ENCODE peak calls at places on chromosome 19, in four cellular contexts. X is fibroblast of lung, L is mammary epithelial cell, D is A673. H is an unnamed sample. For H3K4me1, the result is how much of the 10 kb centered on the place peaks cover.

GRCh38 chr19:54684537-54684936 is 21.8 kb downstream of the LILRB4 start:
- DNase-seq in X (peak), L (peak), D (peak), H (peak)

GRCh38 chr19:7871280-7871529 is 3.0 kb downstream of the PRR36 start:
- DNase-seq in X (no peak), L (no peak), D (no peak), H (no peak)

GRCh38 chr19:771332-771785 is 20.4 kb downstream of the MISP start:
- DNase-seq in X (peak), L (peak), D (peak), H (peak)

GRCh38 chr19:47512183-47512947 is 2.5 kb downstream of the NAPA start:
- DNase-seq in X (peak), L (no peak), D (no peak), H (no peak)

GRCh38 chr19:8887364-8887763 is 55.2 kb downstream of the MBD3L1 start:
- DNase-seq in X (no peak), L (no peak), D (no peak), H (no peak)

GRCh38 chr19:51327066-51327985 is 14.6 kb downstream of the VSIG10L start:
- DNase-seq in X (no peak), L (peak), D (peak), H (no peak)

GRCh38 chr19:58319241-58319640 is 7.6 kb upstream of the ZSCAN22 start:
- DNase-seq in X (no peak), L (peak), D (no peak), H (no peak)

GRCh38 chr19:38287604-38288003 is 16.4 kb upstream of the C19orf33 start:
- DNase-seq in X (no peak), L (no peak), D (no peak), H (no peak)

GRCh38 chr19:33310606-33311325 is 8.4 kb upstream of the CEBPA start:
- DNase-seq in X (no peak), L (no peak), D (no peak), H (no peak)

GRCh38 chr19:8965887-8966286 is 44.3 kb downstream of the MUC16 start:
- DNase-seq in X (no peak), L (no peak), D (peak), H (no peak)

GRCh38 chr19:10858204-10858828 is 10.1 kb downstream of the C19orf38 start:
- DNase-seq in X (no peak), L (no peak), D (peak), H (no peak)

GRCh38 chr19:23393121-23393520 is 2.1 kb downstream of the ZNF91 start:
- DNase-seq in X (no peak), L (no peak), D (no peak), H (no peak)

GRCh38 chr19:21655540-21656126 is 111.7 kb downstream of the ZNF100 start:
- DNase-seq in X (no peak), L (no peak), D (no peak), H (no peak)

GRCh38 chr19:43300876-43301765 is 31.8 kb upstream of the PSG9 start:
- DNase-seq in X (no peak), L (no peak), D (no peak), H (no peak)

GRCh38 chr19:58545286-58546068 is 1.6 kb downstream of the TRIM28 start:
- DNase-seq in X (no peak), L (no peak), D (no peak), H (no peak)

GRCh38 chr19:54460230-54461005 is 3.2 kb downstream of the LENG9 start:
- DNase-seq in X (no peak), L (no peak), D (no peak), H (no peak)

GRCh38 chr19:45752639-45753038 is 16.4 kb downstream of the SIX5 start:
- DNase-seq in X (no peak), L (peak), D (no peak), H (no peak)

GRCh38 chr19:55418185-55418584 is 10.6 kb upstream of the UBE2S start:
- DNase-seq in X (peak), L (peak), D (peak), H (peak)

GRCh38 chr19:37988758-37989635 is 82.0 kb downstream of the SIPA1L3 start:
- DNase-seq in X (peak), L (no peak), D (no peak), H (no peak)

GRCh38 chr19:14218615-14219330 is 12.8 kb upstream of the ADGRL1 start:
- DNase-seq in X (no peak), L (no peak), D (peak), H (no peak)

GRCh38 chr19:49874503-49875157 is 2.5 kb downstream of the AKT1S1 start:
- DNase-seq in X (no peak), L (peak), D (no peak), H (no peak)

GRCh38 chr19:4140237-4140711 is 13.2 kb upstream of the CREB3L3 start:
- DNase-seq in X (peak), L (peak), D (peak), H (peak)

GRCh38 chr19:383922-384800 is 24.8 kb downstream of the C2CD4C start:
- DNase-seq in X (no peak), L (no peak), D (peak), H (no peak)

GRCh38 chr19:45863840-45864628 is at the start of gene FOXA3:
- DNase-seq in X (peak), L (no peak), D (peak), H (no peak)

GRCh38 chr19:7224205-7224833 is 69.9 kb downstream of the INSR start:
- DNase-seq in X (peak), L (no peak), D (no peak), H (peak)

GRCh38 chr19:54345938-54346386 is 7.0 kb upstream of the LILRA4 start:
- DNase-seq in X (no peak), L (no peak), D (no peak), H (no peak)

GRCh38 chr19:43499042-43499441 is 5.5 kb downstream of the PHLDB3 start:
- DNase-seq in X (no peak), L (no peak), D (no peak), H (no peak)

DNA sequence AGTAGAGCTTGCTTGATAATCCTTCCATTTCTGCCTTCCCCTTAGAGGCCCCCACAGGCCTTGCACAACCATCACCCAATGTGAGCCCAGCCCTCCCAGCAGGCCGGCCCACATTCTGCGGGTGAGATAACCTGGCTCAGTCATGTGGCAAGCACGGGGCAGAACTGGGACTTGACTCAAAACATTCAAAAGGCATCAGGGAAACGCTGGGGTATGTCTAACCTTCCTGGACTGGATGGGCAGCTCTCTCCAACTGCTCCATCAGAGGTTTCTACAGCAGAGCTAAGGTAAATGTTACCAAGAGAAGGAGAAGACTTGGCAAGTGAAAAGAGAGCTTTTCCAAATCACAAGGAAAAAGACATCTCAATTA is 24.8 kb downstream of the EPS15L1 start:
- DNase-seq in X (peak), L (peak), D (peak), H (peak)
- TF ChIP-seq EZH2 in X (no peak), L (no peak), D (no peak), H (no peak)

GRCh38 chr19:35009424-35010415 is 9.6 kb downstream of the GRAMD1A start:
- DNase-seq in X (no peak), L (no peak), D (no peak), H (no peak)
- H3K4me1 ChIP-seq in X (under half), L (under half), D (under half), H (under half)

GRCh38 chr19:5287066-5287465 is 53.5 kb downstream of the PTPRS start:
- DNase-seq in X (no peak), L (no peak), D (no peak), H (no peak)
- TF ChIP-seq CTCF in X (no peak), L (no peak), D (no peak), H (no peak)

GRCh38 chr19:41518141-41518540 is 57.8 kb upstream of the CEACAM21 start:
- DNase-seq in X (no peak), L (no peak), D (no peak), H (no peak)

GRCh38 chr19:41527079-41527478 is 48.9 kb upstream of the CEACAM21 start:
- DNase-seq in X (no peak), L (no peak), D (no peak), H (no peak)

GRCh38 chr19:41521860-41522555 is 54.0 kb upstream of the CEACAM21 start:
- DNase-seq in X (no peak), L (no peak), D (peak), H (no peak)
- TF ChIP-seq EZH2 in X (peak), L (no peak), D (peak), H (peak)

GRCh38 chr19:2661615-2662014 is 40.9 kb downstream of the GNG7 start:
- DNase-seq in X (no peak), L (no peak), D (peak), H (no peak)
- H3K4me1 ChIP-seq in X (under half), L (under half), D (under half), H (under half)

DNA sequence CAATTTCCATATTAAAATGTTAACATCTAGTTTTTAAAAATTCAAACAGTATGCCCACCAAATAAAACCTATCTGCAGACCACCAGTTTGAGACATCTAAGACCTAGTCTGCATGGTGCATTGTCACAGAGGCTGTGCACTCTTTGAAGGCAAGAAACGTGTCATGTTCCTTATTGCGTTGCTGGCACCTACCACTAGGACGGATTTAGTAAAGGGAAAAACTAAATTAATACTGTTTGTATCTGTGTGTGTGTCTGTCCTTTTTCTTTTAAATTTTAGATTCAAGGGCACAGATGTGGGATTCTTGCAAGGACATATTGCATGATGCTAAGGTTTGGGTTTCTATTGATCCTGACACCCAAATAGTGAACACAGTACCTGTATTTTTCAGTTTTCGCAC is 481.4 kb downstream of the UQCRFS1 start:
- DNase-seq in X (no peak), L (no peak), D (no peak), H (no peak)
- TF ChIP-seq CTCF in X (no peak), L (no peak), D (no peak), H (no peak)

DNA sequence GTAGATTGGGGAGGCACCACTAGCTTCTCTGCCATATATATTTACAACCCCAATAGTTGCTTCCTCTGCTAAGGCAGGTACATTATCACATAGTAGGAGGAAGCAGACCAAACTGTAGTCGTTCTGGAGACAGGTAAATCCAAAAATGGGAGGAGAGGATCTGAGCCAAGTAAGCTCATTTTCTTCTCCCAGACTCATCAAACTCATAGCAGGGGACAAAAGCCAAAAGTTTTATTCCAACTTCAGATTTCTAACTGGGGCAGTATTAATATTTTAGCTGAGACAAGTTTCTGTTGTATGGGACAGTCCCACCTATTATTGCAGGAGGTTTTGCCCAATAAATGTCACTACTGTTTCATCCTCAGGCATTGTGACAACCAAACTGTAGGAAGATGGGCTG is 7.8 kb upstream of the IGSF23 start:
- DNase-seq in X (no peak), L (no peak), D (no peak), H (no peak)
- TF ChIP-seq EZH2 in X (no peak), L (no peak), D (no peak), H (no peak)

GRCh38 chr19:18975864-18976263 is 34.8 kb upstream of the HOMER3 start:
- DNase-seq in X (no peak), L (no peak), D (peak), H (no peak)
- H3K4me1 ChIP-seq in X (under half), L (under half), D (under half), H (under half)

H was measured in astrocyte.